ENCODE peak calls at places on chromosome 16, in four cellular contexts. Z is bronchial epithelial cell, X is A549, B is tibial artery. R is an unnamed sample.
A peak's percentile ranks its signal among the peaks of the same experiment; 100 is the strongest.

GRCh38 chr16:82156761-82157654 is 13.0 kb downstream of the MPHOSPH6 start:
- DNase-seq in Z (peak; percentile 16), X (no peak), B (no peak), R (no peak)

GRCh38 chr16:79564594-79565210 is 35.8 kb downstream of the MAF start:
- DNase-seq in X (no peak), Z (no peak), B (no peak), R (no peak)

GRCh38 chr16:68096491-68096890 is 11.3 kb downstream of the NFATC3 start:
- DNase-seq in X (no peak), Z (no peak), B (no peak), R (no peak)

GRCh38 chr16:3503513-3503912 is 2.7 kb downstream of the CLUAP1 start:
- DNase-seq in X (no peak), B (no peak), Z (peak; percentile 18), R (peak; percentile 48)

GRCh38 chr16:53900678-53901077 is 196.7 kb downstream of the FTO start:
- DNase-seq in Z (no peak), B (no peak), X (no peak), R (no peak)

GRCh38 chr16:68564367-68564985 is 25.4 kb downstream of the ZFP90 start:
- DNase-seq in X (no peak), B (no peak), Z (no peak), R (peak; percentile 8)

GRCh38 chr16:23119570-23119969 is 29.7 kb downstream of the USP31 start:
- DNase-seq in B (no peak), Z (peak; percentile 81), X (no peak), R (no peak)

GRCh38 chr16:3467920-3468319 is 24.4 kb downstream of the NAA60 start:
- DNase-seq in B (no peak), X (no peak), Z (peak; percentile 46), R (no peak)

GRCh38 chr16:66486199-66486772 is 59.2 kb downstream of the BEAN1 start:
- DNase-seq in Z (no peak), X (no peak), B (no peak), R (no peak)

GRCh38 chr16:2483160-2483559 is 8.2 kb downstream of the TBC1D24 start:
- DNase-seq in B (no peak), X (no peak), Z (no peak), R (no peak)

GRCh38 chr16:30407794-30408534 is 558 bp downstream of the ZNF771 start:
- DNase-seq in B (no peak), X (no peak), Z (no peak), R (no peak)

GRCh38 chr16:82070656-82071369 is 35.8 kb downstream of the HSD17B2 start:
- DNase-seq in Z (peak; percentile 98), B (no peak), X (no peak), R (no peak)

GRCh38 chr16:30626230-30626629 is 16.0 kb upstream of the ZNF689 start:
- DNase-seq in X (no peak), Z (no peak), B (no peak), R (no peak)

GRCh38 chr16:86517652-86518258 is 7.4 kb downstream of the FOXF1 start:
- DNase-seq in X (peak; percentile 73), Z (peak; percentile 13), B (peak; percentile 48), R (peak; percentile 46)

GRCh38 chr16:54506691-54507090 is 220.1 kb upstream of the IRX3 start:
- DNase-seq in Z (no peak), X (no peak), B (no peak), R (no peak)

GRCh38 chr16:88922114-88922825 is 54.7 kb downstream of the CBFA2T3 start:
- DNase-seq in Z (peak; percentile 21), X (no peak), B (peak; percentile 76), R (no peak)

GRCh38 chr16:87305505-87306391 is 11.4 kb downstream of the C16orf95 start:
- DNase-seq in X (no peak), B (no peak), Z (no peak), R (no peak)

GRCh38 chr16:5678371-5678770 is 580.8 kb upstream of the EEF2KMT start:
- DNase-seq in B (no peak), X (no peak), Z (no peak), R (no peak)

GRCh38 chr16:66608241-66609138 is 4.0 kb downstream of the CMTM3 start:
- DNase-seq in Z (peak; percentile 77), X (peak; percentile 94), B (peak; percentile 82), R (peak; percentile 78)

GRCh38 chr16:17270683-17271109 is 200.1 kb downstream of the XYLT1 start:
- DNase-seq in Z (no peak), X (no peak), B (no peak), R (no peak)

GRCh38 chr16:61915569-61915968 is 120.7 kb downstream of the CDH8 start:
- DNase-seq in X (no peak), B (no peak), Z (no peak), R (no peak)

GRCh38 chr16:11913425-11914079 is 2.2 kb downstream of the GSPT1 start:
- DNase-seq in Z (peak; percentile 71), B (no peak), X (no peak), R (peak; percentile 25)

GRCh38 chr16:46961373-46962353 is 11.8 kb downstream of the DNAJA2 start:
- DNase-seq in Z (no peak), B (no peak), X (no peak), R (peak; percentile 32)

GRCh38 chr16:56547120-56547948 is 17.5 kb upstream of the MT4 start:
- DNase-seq in X (no peak), Z (peak; percentile 83), B (no peak), R (no peak)

GRCh38 chr16:46996952-46997458 is 23.5 kb upstream of the DNAJA2 start:
- DNase-seq in Z (no peak), B (no peak), X (no peak), R (no peak)

GRCh38 chr16:86784267-86784626 is 205.9 kb downstream of the FOXL1 start:
- DNase-seq in B (no peak), X (no peak), Z (no peak), R (no peak)

GRCh38 chr16:86217891-86218270 is 292.4 kb upstream of the FOXF1 start:
- DNase-seq in B (no peak), Z (no peak), X (no peak), R (no peak)

GRCh38 chr16:85940214-85940613 is 41.3 kb downstream of the IRF8 start:
- DNase-seq in B (no peak), Z (no peak), X (no peak), R (no peak)

GRCh38 chr16:84957792-84958191 is 53.5 kb downstream of the ZDHHC7 start:
- DNase-seq in X (no peak), B (no peak), Z (no peak), R (no peak)

DNA sequence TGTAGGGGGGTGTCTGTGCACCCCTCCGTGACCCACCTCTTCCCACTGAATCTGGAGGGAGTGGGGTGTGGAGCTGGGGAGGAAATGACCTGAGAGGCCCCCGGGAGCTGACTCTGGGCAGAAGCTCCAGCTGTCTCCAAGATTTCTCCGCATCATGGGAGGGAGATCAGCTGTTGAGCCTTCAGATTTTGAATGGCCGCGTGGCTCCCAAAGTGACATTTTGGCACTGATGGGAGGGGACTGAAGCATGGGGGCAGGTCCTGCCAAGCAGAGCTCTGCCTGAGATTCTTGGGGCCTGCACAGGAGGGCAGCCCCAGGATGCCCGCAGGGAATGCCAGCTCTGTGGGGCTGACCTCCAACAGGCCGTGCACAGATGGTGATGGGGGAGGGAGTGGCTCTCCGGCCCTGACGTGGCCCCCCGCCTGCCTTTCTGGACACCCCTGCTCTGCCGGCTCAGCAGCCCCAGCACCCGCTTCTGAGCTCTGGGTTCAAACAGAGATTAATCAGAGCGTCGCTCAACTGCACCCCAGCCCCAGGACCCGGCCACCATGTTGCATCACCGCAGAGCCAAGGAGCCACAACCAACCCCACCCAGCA is 25.3 kb upstream of the UBE2I start:
- DNase-seq in B (no peak), Z (no peak), X (no peak), R (no peak)
- TF ChIP-seq CTCF in B (no peak), Z (no peak), X (no peak), R (no peak)

GRCh38 chr16:83835972-83836566 is 28.3 kb downstream of the HSBP1 start:
- DNase-seq in B (no peak), Z (peak; percentile 71), X (peak; percentile 38), R (peak; percentile 9)

GRCh38 chr16:83837566-83837965 is 29.8 kb downstream of the HSBP1 start:
- DNase-seq in Z (no peak), B (no peak), X (no peak), R (no peak)

GRCh38 chr16:83839561-83839960 is 31.8 kb downstream of the HSBP1 start:
- DNase-seq in X (no peak), Z (no peak), B (no peak), R (no peak)

GRCh38 chr16:83840060-83840617 is 32.4 kb downstream of the HSBP1 start:
- DNase-seq in Z (no peak), B (no peak), X (no peak), R (no peak)

DNA sequence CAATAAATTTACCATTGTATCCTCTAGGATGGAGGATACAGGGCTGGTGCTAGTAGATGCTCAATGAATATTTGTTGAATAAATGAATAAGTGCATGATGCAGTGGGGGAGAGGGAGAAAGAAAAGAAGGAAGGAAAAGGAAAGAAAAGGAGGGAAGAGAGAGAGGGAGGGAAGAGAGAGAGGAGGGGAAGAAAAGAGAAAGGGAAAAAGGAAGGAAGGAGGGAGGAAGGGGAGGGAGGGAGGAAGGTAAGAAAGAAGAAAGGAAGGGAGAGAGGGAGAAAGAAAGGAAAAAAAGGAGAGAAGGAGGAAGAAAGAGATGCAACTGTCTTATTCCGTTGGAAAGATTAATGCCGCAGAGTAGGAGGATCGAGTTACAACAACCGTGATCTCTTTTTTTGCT is 30.4 kb downstream of the HSBP1 start:
- DNase-seq in Z (no peak), B (no peak), X (no peak), R (no peak)
- H3K4me3 ChIP-seq in Z (no peak overlapping the region), B (no peak overlapping the region), X (no peak overlapping the region), R (no peak overlapping the region)

DNA sequence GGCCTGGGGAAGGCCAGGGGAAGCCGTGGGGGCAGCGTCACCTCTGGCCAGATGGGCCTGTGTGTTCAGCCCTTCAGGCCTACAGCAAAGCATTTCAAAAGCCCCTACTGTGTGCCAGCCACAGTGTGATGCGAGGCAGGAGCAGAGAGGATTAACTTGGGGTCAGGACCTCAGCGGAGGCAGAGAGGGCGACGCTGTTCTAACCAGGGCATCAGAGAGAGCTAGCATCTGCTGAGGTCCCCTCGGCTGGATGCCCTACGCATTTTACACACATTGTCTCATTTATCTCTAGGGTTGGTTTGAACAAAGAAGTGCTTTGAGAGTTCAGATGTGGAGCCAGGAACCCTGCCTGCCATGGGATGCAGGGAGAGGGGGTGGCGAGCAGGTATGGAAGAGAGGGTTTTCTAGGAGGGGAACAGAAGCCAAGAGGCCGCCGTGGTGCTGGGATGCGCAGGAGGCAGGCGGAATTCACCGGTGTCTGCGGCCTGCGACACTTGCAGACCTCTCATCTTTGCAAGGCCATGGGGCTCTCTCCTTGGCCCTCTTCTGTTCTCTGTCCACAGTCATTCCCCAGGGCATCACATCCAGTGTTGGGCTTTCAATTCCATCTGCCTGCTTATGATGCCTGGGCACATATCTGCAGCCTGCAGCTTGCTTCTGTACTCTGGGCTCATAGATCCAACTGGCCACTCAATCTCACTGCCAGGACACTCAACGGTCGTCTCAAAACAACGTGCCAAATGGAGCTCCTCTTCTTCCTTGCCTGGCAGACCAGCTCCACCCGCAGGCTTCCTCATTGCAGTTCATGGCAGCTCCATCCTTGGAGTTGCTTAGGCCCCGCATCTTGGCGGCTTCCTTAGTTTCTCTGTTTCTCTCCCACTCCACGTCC is 8.1 kb upstream of the NKD1 start:
- DNase-seq in Z (no peak), B (no peak), X (no peak), R (no peak)
- TF ChIP-seq CTCF in Z (no peak), B (no peak), X (no peak), R (no peak)

DNA sequence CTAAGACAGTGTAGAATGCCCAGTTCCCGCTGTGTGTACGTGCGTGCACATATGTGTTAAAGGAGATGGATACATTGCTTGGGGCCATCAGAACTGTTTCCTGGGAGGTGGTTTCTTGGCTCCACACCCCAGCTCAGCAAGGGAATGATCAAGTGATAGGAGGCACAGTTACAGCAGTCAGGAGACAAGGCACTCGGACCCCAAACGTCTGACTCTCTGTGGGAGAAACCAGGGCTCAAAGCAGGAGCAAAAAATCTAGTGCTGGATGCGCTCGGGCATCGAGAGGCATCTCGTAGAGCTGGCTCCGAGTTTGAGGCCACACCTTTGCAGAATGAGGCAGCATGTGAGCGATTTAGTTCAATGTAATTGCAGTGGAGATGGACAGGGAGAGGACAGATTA is 71.9 kb downstream of the RBBP6 start:
- DNase-seq in B (no peak), Z (no peak), X (no peak), R (no peak)
- H3K4me3 ChIP-seq in B (no peak overlapping the region), Z (no peak overlapping the region), X (no peak overlapping the region), R (no peak overlapping the region)

R was measured in GM12865.